ENCODE peak calls at places on chromosome 2, in ten cellular contexts. K is lung; Q is body of pancreas; M is cardiac fibroblast; L is CD4-positive, CD25-positive, alpha-beta regulatory T cell; N is endodermal cell; O is heart left ventricle; G is skeletal muscle cell; E is AG10803; J is foreskin fibroblast. H is an unnamed sample.

GRCh38 chr2:54059504-54059903 is 55.9 kb upstream of the ACYP2 start:
- DNase-seq in K (no peak), Q (no peak), M (peak), L (no peak), N (no peak), O (no peak), G (no peak), E (no peak), J (no peak), H (no peak)

GRCh38 chr2:106130251-106130998 is 63.7 kb downstream of the UXS1 start:
- DNase-seq in K (no peak), Q (no peak), M (no peak), L (no peak), N (peak), O (no peak), G (no peak), E (no peak), J (no peak), H (no peak)

GRCh38 chr2:64661770-64662169 is 8.1 kb upstream of the SERTAD2 start:
- DNase-seq in K (no peak), Q (no peak), M (no peak), L (no peak), N (no peak), O (no peak), G (no peak), E (no peak), J (peak), H (no peak)

GRCh38 chr2:221100467-221101089 is 471.5 kb downstream of the EPHA4 start:
- DNase-seq in K (no peak), Q (no peak), M (no peak), L (no peak), N (peak), O (no peak), G (no peak), E (no peak), J (peak), H (no peak)

GRCh38 chr2:15651367-15651727 is 59.7 kb downstream of the DDX1 start:
- DNase-seq in K (no peak), Q (no peak), M (no peak), L (no peak), N (no peak), O (no peak), G (no peak), E (no peak), J (no peak), H (no peak)

GRCh38 chr2:74536166-74536950 is 6.6 kb downstream of the HTRA2 start:
- DNase-seq in K (no peak), Q (no peak), M (no peak), L (no peak), N (no peak), O (peak), G (no peak), E (no peak), J (no peak), H (no peak)

GRCh38 chr2:166057363-166058169 is 70.3 kb downstream of the SCN1A start:
- DNase-seq in K (no peak), Q (no peak), M (peak), L (no peak), N (no peak), O (no peak), G (peak), E (peak), J (peak), H (peak)

GRCh38 chr2:32572030-32572429 is 55.8 kb upstream of the TTC27 start:
- DNase-seq in K (no peak), Q (no peak), M (no peak), L (no peak), N (no peak), O (no peak), G (no peak), E (no peak), J (no peak), H (no peak)

GRCh38 chr2:135245055-135245454 is 193.0 kb downstream of the RAB3GAP1 start:
- DNase-seq in K (no peak), Q (no peak), M (peak), L (peak), N (no peak), O (no peak), G (peak), E (no peak), J (peak), H (peak)

GRCh38 chr2:119059287-119059686 is 99.3 kb downstream of the C1QL2 start:
- DNase-seq in K (no peak), Q (no peak), M (no peak), L (no peak), N (no peak), O (no peak), G (no peak), E (no peak), J (no peak), H (no peak)

GRCh38 chr2:68216454-68217310 is 35.6 kb downstream of the PPP3R1 start:
- DNase-seq in K (no peak), Q (no peak), M (peak), L (no peak), N (no peak), O (no peak), G (no peak), E (peak), J (no peak), H (no peak)

GRCh38 chr2:224922142-224922727 is 120.0 kb downstream of the DOCK10 start:
- DNase-seq in K (no peak), Q (peak), M (no peak), L (no peak), N (no peak), O (no peak), G (no peak), E (peak), J (no peak), H (no peak)

GRCh38 chr2:129490666-129491065 is 488.8 kb upstream of the RAB6C start:
- DNase-seq in K (no peak), Q (no peak), M (no peak), L (no peak), N (no peak), O (no peak), G (no peak), E (no peak), J (no peak), H (no peak)

GRCh38 chr2:16208241-16208797 is 268.0 kb downstream of the MYCN start:
- DNase-seq in K (no peak), Q (no peak), M (no peak), L (no peak), N (no peak), O (no peak), G (no peak), E (no peak), J (no peak), H (no peak)

GRCh38 chr2:199148076-199148845 is 309.5 kb downstream of the SATB2 start:
- DNase-seq in K (no peak), Q (no peak), M (no peak), L (no peak), N (no peak), O (no peak), G (no peak), E (peak), J (peak), H (peak)

GRCh38 chr2:98909381-98910211 is 26.4 kb downstream of the CRACDL start:
- DNase-seq in K (peak), Q (peak), M (peak), L (no peak), N (peak), O (no peak), G (peak), E (peak), J (peak), H (peak)

GRCh38 chr2:105798595-105798994 is 53.9 kb downstream of the NCK2 start:
- DNase-seq in K (no peak), Q (no peak), M (no peak), L (peak), N (no peak), O (no peak), G (no peak), E (no peak), J (no peak), H (no peak)

GRCh38 chr2:40401896-40402295 is 50.0 kb downstream of the SLC8A1 start:
- DNase-seq in K (no peak), Q (no peak), M (peak), L (no peak), N (no peak), O (no peak), G (peak), E (peak), J (peak), H (peak)

GRCh38 chr2:230798769-230799399 is 65.9 kb upstream of the ITM2C start:
- DNase-seq in K (peak), Q (peak), M (peak), L (peak), N (no peak), O (no peak), G (no peak), E (peak), J (peak), H (peak)

GRCh38 chr2:172556284-172557033 is 569 bp downstream of the PDK1 start:
- DNase-seq in K (peak), Q (peak), M (peak), L (peak), N (peak), O (peak), G (no peak), E (peak), J (peak), H (peak)

GRCh38 chr2:240166191-240166590 is 25.7 kb upstream of the OTOS start:
- DNase-seq in K (no peak), Q (no peak), M (no peak), L (no peak), N (no peak), O (no peak), G (no peak), E (no peak), J (no peak), H (no peak)

GRCh38 chr2:200396726-200397348 is 90.3 kb downstream of the SPATS2L start:
- DNase-seq in K (no peak), Q (no peak), M (peak), L (no peak), N (no peak), O (no peak), G (no peak), E (peak), J (peak), H (peak)

GRCh38 chr2:235493402-235493774 is 455 bp upstream of the AGAP1 start:
- DNase-seq in K (no peak), Q (no peak), M (peak), L (no peak), N (no peak), O (no peak), G (no peak), E (no peak), J (no peak), H (peak)

GRCh38 chr2:43149482-43150107 is 76.8 kb downstream of the ZFP36L2 start:
- DNase-seq in K (no peak), Q (no peak), M (no peak), L (no peak), N (peak), O (no peak), G (no peak), E (no peak), J (no peak), H (no peak)

GRCh38 chr2:177538323-177538722 is 145.8 kb downstream of the AGPS start:
- DNase-seq in K (no peak), Q (no peak), M (no peak), L (no peak), N (no peak), O (no peak), G (no peak), E (no peak), J (no peak), H (no peak)

GRCh38 chr2:168008796-168009195 is 238.6 kb downstream of the STK39 start:
- DNase-seq in K (no peak), Q (no peak), M (no peak), L (no peak), N (no peak), O (no peak), G (no peak), E (no peak), J (no peak), H (no peak)

GRCh38 chr2:65075176-65075575 is 19.0 kb downstream of the CEP68 start:
- DNase-seq in K (no peak), Q (no peak), M (no peak), L (no peak), N (no peak), O (no peak), G (no peak), E (no peak), J (no peak), H (peak)

GRCh38 chr2:85171916-85172315 is 38.7 kb downstream of the TCF7L1 start:
- DNase-seq in K (no peak), Q (no peak), M (no peak), L (no peak), N (no peak), O (no peak), G (no peak), E (no peak), J (no peak), H (no peak)

GRCh38 chr2:134436706-134437105 is 182.8 kb downstream of the MGAT5 start:
- DNase-seq in K (no peak), Q (no peak), M (peak), L (no peak), N (no peak), O (no peak), G (no peak), E (peak), J (no peak), H (no peak)

GRCh38 chr2:136437461-136437860 is 319.5 kb upstream of the CXCR4 start:
- DNase-seq in K (no peak), Q (no peak), M (no peak), L (no peak), N (no peak), O (no peak), G (no peak), E (no peak), J (no peak), H (no peak)

GRCh38 chr2:197575987-197576386 is 60.1 kb downstream of the MOB4 start:
- DNase-seq in K (peak), Q (peak), M (peak), L (no peak), N (no peak), O (no peak), G (peak), E (peak), J (peak), H (peak)

GRCh38 chr2:9346885-9347284 is 76.4 kb downstream of the ITGB1BP1 start:
- DNase-seq in K (no peak), Q (no peak), M (no peak), L (no peak), N (no peak), O (no peak), G (no peak), E (no peak), J (no peak), H (no peak)

GRCh38 chr2:9344434-9344833 is 78.9 kb downstream of the ITGB1BP1 start:
- DNase-seq in K (no peak), Q (no peak), M (no peak), L (no peak), N (no peak), O (no peak), G (no peak), E (no peak), J (no peak), H (no peak)

GRCh38 chr2:9347411-9347853 is 75.9 kb downstream of the ITGB1BP1 start:
- DNase-seq in K (peak), Q (peak), M (peak), L (no peak), N (no peak), O (peak), G (peak), E (peak), J (peak), H (peak)

GRCh38 chr2:9345343-9345742 is 78.0 kb downstream of the ITGB1BP1 start:
- DNase-seq in K (no peak), Q (no peak), M (no peak), L (no peak), N (no peak), O (no peak), G (no peak), E (no peak), J (no peak), H (no peak)

DNA sequence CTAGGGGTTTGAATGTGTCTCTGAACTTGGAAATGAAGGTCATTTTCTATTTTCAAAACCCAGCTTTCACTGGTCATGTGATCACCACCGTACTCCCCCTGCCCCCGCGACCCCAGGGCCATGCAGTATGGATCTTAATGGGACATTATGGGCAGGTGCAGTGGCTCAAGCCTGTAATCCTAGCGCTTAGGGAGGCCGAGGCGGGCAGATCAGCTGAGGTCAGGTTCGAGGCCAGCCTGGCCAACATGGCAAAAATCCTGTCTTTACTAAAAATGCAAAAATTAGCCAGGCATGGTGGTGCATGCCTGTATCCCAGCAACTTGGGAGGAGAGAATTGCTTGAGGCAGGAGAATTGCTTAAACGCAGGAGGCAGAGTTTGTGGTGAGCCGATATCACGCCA is 77.3 kb downstream of the ITGB1BP1 start:
- DNase-seq in K (no peak), Q (no peak), M (no peak), L (no peak), N (no peak), O (no peak), G (no peak), E (no peak), J (no peak), H (no peak)
- H3K4me3 ChIP-seq in K (no peak), Q (no peak), M (no peak), L (no peak), N (no peak), O (no peak), G (no peak), E (no peak), J (no peak), H (no peak)

GRCh38 chr2:127081826-127082633 is 24.9 kb downstream of the BIN1 start:
- DNase-seq in K (no peak), Q (no peak), M (no peak), L (peak), N (no peak), O (no peak), G (no peak), E (no peak), J (peak), H (peak)
- H3K4me3 ChIP-seq in K (no peak), Q (no peak), M (no peak), L (peak), N (no peak), O (no peak), G (no peak), E (no peak), J (no peak), H (no peak)

GRCh38 chr2:188294547-188294946 is 2.9 kb downstream of the GULP1 start:
- DNase-seq in K (no peak), Q (no peak), M (peak), L (no peak), N (no peak), O (no peak), G (no peak), E (no peak), J (peak), H (peak)

GRCh38 chr2:188292446-188293239 is 969 bp downstream of the GULP1 start:
- DNase-seq in K (peak), Q (peak), M (peak), L (no peak), N (peak), O (peak), G (peak), E (peak), J (peak), H (peak)

GRCh38 chr2:188293601-188294482 is 2.2 kb downstream of the GULP1 start:
- DNase-seq in K (peak), Q (peak), M (peak), L (no peak), N (peak), O (peak), G (peak), E (peak), J (peak), H (peak)

GRCh38 chr2:188295067-188295685 is 3.5 kb downstream of the GULP1 start:
- DNase-seq in K (no peak), Q (no peak), M (no peak), L (no peak), N (no peak), O (no peak), G (no peak), E (no peak), J (no peak), H (no peak)

GRCh38 chr2:188297983-188298382 is 6.3 kb downstream of the GULP1 start:
- DNase-seq in K (no peak), Q (no peak), M (no peak), L (no peak), N (no peak), O (no peak), G (no peak), E (no peak), J (no peak), H (peak)
- H3K4me3 ChIP-seq in K (no peak), Q (no peak), M (no peak), L (no peak), N (no peak), O (no peak), G (no peak), E (no peak), J (no peak), H (no peak)

GRCh38 chr2:88167740-88168139 is 2.4 kb upstream of the THNSL2 start:
- DNase-seq in K (no peak), Q (no peak), M (no peak), L (no peak), N (no peak), O (no peak), G (no peak), E (no peak), J (no peak), H (no peak)

GRCh38 chr2:88172882-88173281 is 2.7 kb downstream of the THNSL2 start:
- DNase-seq in K (no peak), Q (no peak), M (no peak), L (no peak), N (no peak), O (no peak), G (no peak), E (no peak), J (no peak), H (no peak)

GRCh38 chr2:88171966-88172365 is 1.8 kb downstream of the THNSL2 start:
- DNase-seq in K (no peak), Q (no peak), M (no peak), L (no peak), N (no peak), O (no peak), G (no peak), E (no peak), J (no peak), H (no peak)

GRCh38 chr2:88165604-88166003 is 4.5 kb upstream of the THNSL2 start:
- DNase-seq in K (no peak), Q (no peak), M (no peak), L (no peak), N (no peak), O (no peak), G (no peak), E (no peak), J (no peak), H (no peak)

GRCh38 chr2:88170472-88170892 is 336 bp downstream of the THNSL2 start:
- DNase-seq in K (no peak), Q (peak), M (peak), L (no peak), N (peak), O (peak), G (no peak), E (no peak), J (peak), H (peak)
- H3K4me3 ChIP-seq in K (peak), Q (peak), M (peak), L (no peak), N (peak), O (peak), G (peak), E (peak), J (peak), H (peak)

GRCh38 chr2:152395132-152396024 is 60.4 kb downstream of the FMNL2 start:
- DNase-seq in K (no peak), Q (peak), M (peak), L (no peak), N (no peak), O (no peak), G (no peak), E (peak), J (peak), H (no peak)

GRCh38 chr2:152396763-152397162 is 61.8 kb downstream of the FMNL2 start:
- DNase-seq in K (no peak), Q (no peak), M (no peak), L (no peak), N (no peak), O (no peak), G (no peak), E (peak), J (no peak), H (no peak)

GRCh38 chr2:152399003-152399402 is 64.0 kb downstream of the FMNL2 start:
- DNase-seq in K (no peak), Q (no peak), M (no peak), L (no peak), N (no peak), O (no peak), G (no peak), E (no peak), J (no peak), H (no peak)

GRCh38 chr2:152393377-152393776 is 58.4 kb downstream of the FMNL2 start:
- DNase-seq in K (no peak), Q (no peak), M (no peak), L (no peak), N (no peak), O (no peak), G (no peak), E (no peak), J (no peak), H (no peak)

GRCh38 chr2:152396051-152396511 is 61.1 kb downstream of the FMNL2 start:
- DNase-seq in K (no peak), Q (no peak), M (peak), L (no peak), N (no peak), O (no peak), G (no peak), E (peak), J (peak), H (no peak)
- H3K4me3 ChIP-seq in K (no peak), Q (no peak), M (no peak), L (no peak), N (no peak), O (peak), G (no peak), E (peak), J (peak), H (peak)

H was measured in fibroblast of villous mesenchyme.